ENCODE peak calls at places on chromosomes 2 and 18, in five cellular contexts. K is left ventricle myocardium inferior, I is neural progenitor cell, E is IMR-90, F is astrocyte. H is an unnamed sample. For H3K4me1, the result is how much of the 10 kb centered on the place peaks cover.

GRCh38 chr2:150866431-150866830 is 379.0 kb upstream of the RND3 start:
- DNase-seq in I (no peak), E (peak), F (peak), K (no peak), H (peak)

GRCh38 chr18:72273025-72273424 is 271.1 kb downstream of the CBLN2 start:
- DNase-seq in E (no peak), F (no peak), I (no peak), K (no peak), H (no peak)

GRCh38 chr18:43932140-43932539 is 654.9 kb upstream of the SYT4 start:
- DNase-seq in F (peak), I (no peak), K (no peak), E (peak), H (peak)

GRCh38 chr18:57446322-57446721 is 11.1 kb downstream of the ONECUT2 start:
- DNase-seq in I (peak), K (no peak), F (no peak), E (peak), H (no peak)

GRCh38 chr2:231648579-231649174 is 56.0 kb downstream of the TEX44 start:
- DNase-seq in F (no peak), K (peak), E (peak), I (peak), H (peak)

GRCh38 chr2:105337122-105338019 is at the start of gene C2orf49:
- DNase-seq in E (peak), I (peak), K (peak), F (peak), H (peak)

GRCh38 chr2:26720322-26721166 is 28.0 kb downstream of the KCNK3 start:
- DNase-seq in K (peak), E (peak), F (peak), I (no peak), H (peak)

GRCh38 chr2:20016346-20016745 is 3.9 kb upstream of the MATN3 start:
- DNase-seq in K (no peak), E (no peak), I (no peak), F (no peak), H (no peak)

GRCh38 chr2:187658952-187659525 is 104.8 kb upstream of the TFPI start:
- DNase-seq in I (peak), K (no peak), F (peak), E (peak), H (peak)

GRCh38 chr18:3584266-3584665 is 134.3 kb downstream of the TGIF1 start:
- DNase-seq in I (no peak), F (no peak), E (no peak), K (no peak), H (no peak)
- H3K4me1 ChIP-seq in I (under half), F (under half), E (under half), K (under half), H (under half)

DNA sequence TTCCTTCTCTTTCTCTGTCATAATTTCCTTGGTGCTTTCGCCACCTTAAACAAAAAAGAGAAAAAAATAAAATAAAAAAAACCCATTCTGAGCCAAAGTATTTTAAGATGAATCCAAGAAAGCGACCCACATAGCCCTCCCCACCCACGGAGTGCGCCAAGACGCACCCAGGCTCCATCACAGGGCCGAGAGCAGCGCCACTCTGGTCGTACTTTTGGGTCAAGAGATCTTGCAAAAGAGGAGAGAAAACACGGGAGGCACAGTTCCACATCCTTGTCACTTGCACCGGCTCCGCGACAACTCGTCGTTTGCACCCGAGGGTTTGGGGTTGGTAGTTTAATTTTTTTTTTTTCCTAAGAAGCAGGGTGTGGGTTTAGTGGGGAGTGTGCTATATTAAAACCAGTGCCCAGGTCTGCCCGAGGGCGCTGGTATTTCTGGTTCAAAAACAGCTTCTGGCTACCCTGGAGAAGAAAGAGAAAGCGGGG is 1.7 kb upstream of the SP9 start:
- DNase-seq in I (peak), K (no peak), F (no peak), E (no peak), H (no peak)
- H3K4me3 ChIP-seq in I (peak), K (no peak), F (no peak), E (no peak), H (no peak)

GRCh38 chr2:159136405-159136804 is 150.1 kb downstream of the WDSUB1 start:
- DNase-seq in E (no peak), I (no peak), F (no peak), K (no peak), H (no peak)
- H3K4me1 ChIP-seq in E (under half), I (under half), F (half or more), K (half or more), H (half or more)

GRCh38 chr18:54947115-54947514 is 12.1 kb downstream of the CCDC68 start:
- DNase-seq in F (no peak), E (no peak), I (no peak), K (no peak), H (no peak)

GRCh38 chr18:54949588-54949987 is 9.7 kb downstream of the CCDC68 start:
- DNase-seq in I (no peak), F (no peak), K (no peak), E (no peak), H (no peak)

GRCh38 chr18:54950221-54950620 is 9.0 kb downstream of the CCDC68 start:
- DNase-seq in I (no peak), K (no peak), F (no peak), E (no peak), H (no peak)

GRCh38 chr18:54946149-54946581 is 13.1 kb downstream of the CCDC68 start:
- DNase-seq in F (peak), K (peak), I (no peak), E (peak), H (peak)

DNA sequence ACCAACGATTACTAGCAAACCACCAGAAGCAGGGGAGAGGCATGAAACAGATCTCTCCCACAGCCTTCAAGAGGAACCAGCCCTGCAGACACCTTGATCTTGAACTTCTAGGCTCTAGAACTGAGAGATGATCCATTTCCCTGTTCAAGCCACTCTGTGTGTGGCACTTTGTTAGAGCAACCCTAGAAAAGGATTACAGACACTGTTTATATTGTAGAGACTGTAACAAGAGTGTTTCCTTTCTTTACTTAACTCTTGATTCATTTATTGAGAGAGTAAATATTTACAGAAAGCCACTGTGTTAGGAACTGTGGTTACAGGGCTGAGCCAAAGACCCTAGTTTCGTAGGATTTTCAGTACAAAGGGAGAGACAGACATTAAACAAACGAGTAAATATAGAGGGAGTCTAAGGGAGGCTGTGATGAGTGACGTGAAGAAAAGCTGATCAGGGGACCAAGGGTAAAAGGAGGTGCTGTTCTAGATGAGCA is 10.9 kb downstream of the CCDC68 start:
- DNase-seq in E (peak), K (no peak), I (no peak), F (no peak), H (no peak)
- H3K4me3 ChIP-seq in E (no peak), K (no peak), I (no peak), F (no peak), H (no peak)

GRCh38 chr2:237879991-237880560 is 20.7 kb downstream of the RAMP1 start:
- DNase-seq in E (no peak), F (no peak), K (no peak), I (no peak), H (no peak)
- H3K4me1 ChIP-seq in E (under half), F (under half), K (half or more), I (under half), H (under half)

GRCh38 chr18:63316612-63317555 is 2.7 kb downstream of the BCL2 start:
- DNase-seq in E (no peak), I (no peak), K (no peak), F (no peak), H (no peak)
- H3K4me3 ChIP-seq in E (no peak), I (no peak), K (peak), F (peak), H (peak)

DNA sequence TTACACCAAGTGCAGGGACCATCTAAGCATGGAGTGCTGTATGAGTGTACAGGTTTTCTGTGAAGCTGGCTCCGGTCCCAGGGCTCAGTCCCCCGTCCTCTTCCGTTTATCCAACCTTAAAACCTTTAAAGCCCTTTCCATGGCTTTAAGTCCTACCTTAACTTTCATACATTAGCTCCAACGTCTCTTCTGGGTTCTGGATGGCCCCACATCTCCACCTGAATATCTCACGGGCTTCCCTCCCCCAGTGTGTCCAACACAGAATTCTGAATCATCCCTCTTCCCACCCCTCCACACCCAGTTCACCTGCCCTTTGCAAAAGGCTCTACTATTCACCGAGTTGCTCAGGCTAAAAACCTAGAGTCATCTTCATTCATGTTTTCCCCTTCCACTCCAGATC is 12.8 kb downstream of the ARHGAP25 start:
- DNase-seq in E (no peak), F (no peak), K (no peak), I (no peak), H (no peak)
- H3K4me1 ChIP-seq in E (under half), F (under half), K (under half), I (under half), H (under half)

GRCh38 chr2:219247678-219248642 is 2.7 kb downstream of the STK16 start:
- DNase-seq in K (no peak), I (no peak), F (no peak), E (no peak), H (no peak)

GRCh38 chr2:219245148-219245898 is at the start of the genes GLB1L and STK16:
- DNase-seq in E (peak), F (peak), I (peak), K (peak), H (peak)

GRCh38 chr2:219244789-219245147 is 476 bp downstream of the GLB1L start:
- DNase-seq in E (no peak), K (no peak), I (no peak), F (no peak), H (no peak)

GRCh38 chr2:219245899-219246230 is 586 bp downstream of the STK16 start:
- DNase-seq in F (no peak), K (no peak), I (no peak), E (no peak), H (no peak)

DNA sequence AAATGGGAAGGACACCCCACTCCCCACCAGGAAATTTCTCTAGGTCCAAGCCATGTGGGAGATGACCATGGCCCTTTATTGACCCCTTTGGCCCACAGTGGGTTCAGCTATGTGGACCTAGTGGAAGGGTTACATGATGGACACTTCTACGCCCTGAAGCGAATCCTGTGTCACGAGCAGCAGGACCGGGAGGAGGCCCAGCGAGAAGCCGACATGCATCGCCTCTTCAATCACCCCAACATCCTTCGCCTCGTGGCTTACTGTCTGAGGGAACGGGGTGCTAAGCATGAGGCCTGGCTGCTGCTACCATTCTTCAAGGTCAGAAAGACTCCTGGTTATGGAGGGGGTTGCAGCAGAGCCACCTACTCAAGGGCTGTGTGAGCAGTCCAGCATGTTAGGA is 1.3 kb downstream of the STK16 start:
- DNase-seq in I (no peak), E (no peak), K (no peak), F (no peak), H (no peak)
- H3K4me3 ChIP-seq in I (no peak), E (no peak), K (peak), F (peak), H (peak)

DNA sequence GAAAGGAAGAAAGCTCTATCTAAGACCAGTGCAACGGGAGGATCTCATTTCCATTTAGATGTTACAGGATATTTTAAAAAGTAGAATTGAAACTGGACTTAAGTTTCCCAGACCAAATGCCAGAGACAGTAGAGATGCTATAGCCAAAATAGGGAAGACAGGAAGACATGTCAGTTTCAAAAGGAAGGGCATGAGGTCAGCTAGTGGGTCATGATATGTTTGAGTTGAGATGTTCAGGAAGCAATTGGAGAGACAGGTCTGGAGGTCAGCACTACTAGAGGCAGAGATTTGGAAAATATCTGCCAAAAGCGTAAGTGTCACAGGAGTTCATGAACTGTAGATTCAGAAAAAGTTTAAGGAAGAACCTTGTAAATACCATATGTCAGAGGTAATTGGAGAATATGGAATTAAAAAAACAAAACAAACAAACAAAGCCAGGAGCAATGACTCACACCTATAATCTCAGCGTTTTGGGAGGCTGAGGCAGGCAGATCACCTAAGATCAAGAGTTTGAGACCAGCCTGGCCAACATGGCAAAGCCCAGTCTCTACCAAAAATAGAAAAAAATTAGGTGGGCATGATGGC is 50.8 kb downstream of the EPHA4 start:
- DNase-seq in I (no peak), F (no peak), E (no peak), K (no peak), H (no peak)
- H3K4me1 ChIP-seq in I (under half), F (under half), E (under half), K (half or more), H (under half)